ENCODE peak calls at places on chromosomes 16 and 17, in five cellular contexts. One of them, this sample, is unnamed.

GRCh38 chr17:6099492-6099891 is 29.3 kb downstream of the WSCD1 start:
- DNase-seq in lower leg skin: peak
- DNase-seq in stomach: no peak
- DNase-seq in uterus: no peak
- DNase-seq in left ventricle myocardium inferior: no peak
- DNase-seq in this sample: no peak

GRCh38 chr17:66711936-66712335 is 123.0 kb upstream of the CACNG5 start:
- DNase-seq in lower leg skin: peak
- DNase-seq in stomach: peak
- DNase-seq in uterus: no peak
- DNase-seq in left ventricle myocardium inferior: no peak
- DNase-seq in this sample: no peak

GRCh38 chr17:82285141-82285540 is 11.6 kb upstream of the CSNK1D start:
- DNase-seq in lower leg skin: no peak
- DNase-seq in stomach: no peak
- DNase-seq in uterus: no peak
- DNase-seq in left ventricle myocardium inferior: no peak
- DNase-seq in this sample: peak

GRCh38 chr17:31560836-31561235 is 169.4 kb downstream of the RAB11FIP4 start:
- DNase-seq in lower leg skin: peak
- DNase-seq in stomach: no peak
- DNase-seq in uterus: no peak
- DNase-seq in left ventricle myocardium inferior: no peak
- DNase-seq in this sample: no peak

GRCh38 chr16:50704245-50704644 is 10.8 kb downstream of the NOD2 start:
- DNase-seq in lower leg skin: no peak
- DNase-seq in stomach: no peak
- DNase-seq in uterus: no peak
- DNase-seq in left ventricle myocardium inferior: no peak
- DNase-seq in this sample: no peak

GRCh38 chr16:71675380-71675779 is 49.1 kb downstream of the PHLPP2 start:
- DNase-seq in lower leg skin: no peak
- DNase-seq in stomach: no peak
- DNase-seq in uterus: no peak
- DNase-seq in left ventricle myocardium inferior: no peak
- DNase-seq in this sample: peak

GRCh38 chr17:30450125-30451027 is 26.8 kb upstream of the GOSR1 start:
- DNase-seq in lower leg skin: no peak
- DNase-seq in stomach: no peak
- DNase-seq in uterus: no peak
- DNase-seq in left ventricle myocardium inferior: no peak
- DNase-seq in this sample: peak

GRCh38 chr16:63612462-63613227 is 1509.2 kb downstream of the CDH11 start:
- DNase-seq in lower leg skin: no peak
- DNase-seq in stomach: no peak
- DNase-seq in uterus: no peak
- DNase-seq in left ventricle myocardium inferior: no peak
- DNase-seq in this sample: no peak

GRCh38 chr17:40311575-40311974 is 2.6 kb downstream of the RARA start:
- DNase-seq in lower leg skin: peak
- DNase-seq in stomach: peak
- DNase-seq in uterus: peak
- DNase-seq in left ventricle myocardium inferior: peak
- DNase-seq in this sample: no peak

GRCh38 chr17:4393806-4394205 is 27.3 kb upstream of the UBE2G1 start:
- DNase-seq in lower leg skin: no peak
- DNase-seq in stomach: no peak
- DNase-seq in uterus: no peak
- DNase-seq in left ventricle myocardium inferior: no peak
- DNase-seq in this sample: no peak

GRCh38 chr16:70444249-70445063 is 5.6 kb upstream of the ST3GAL2 start:
- DNase-seq in lower leg skin: no peak
- DNase-seq in stomach: no peak
- DNase-seq in uterus: no peak
- DNase-seq in left ventricle myocardium inferior: no peak
- DNase-seq in this sample: peak

GRCh38 chr16:53546988-53547391 is 44.0 kb upstream of the AKTIP start:
- DNase-seq in lower leg skin: no peak
- DNase-seq in stomach: no peak
- DNase-seq in uterus: no peak
- DNase-seq in left ventricle myocardium inferior: no peak
- DNase-seq in this sample: no peak

GRCh38 chr17:48588519-48588918 is 1.5 kb downstream of the HOXB3 start:
- DNase-seq in lower leg skin: no peak
- DNase-seq in stomach: no peak
- DNase-seq in uterus: no peak
- DNase-seq in left ventricle myocardium inferior: no peak
- DNase-seq in this sample: no peak

GRCh38 chr16:4564661-4565267 is 8.6 kb downstream of the C16orf96 start:
- DNase-seq in lower leg skin: no peak
- DNase-seq in stomach: no peak
- DNase-seq in uterus: no peak
- DNase-seq in left ventricle myocardium inferior: no peak
- DNase-seq in this sample: no peak

GRCh38 chr17:63698381-63698885 is 1.5 kb downstream of the LIMD2 start:
- DNase-seq in lower leg skin: no peak
- DNase-seq in stomach: peak
- DNase-seq in uterus: no peak
- DNase-seq in left ventricle myocardium inferior: no peak
- DNase-seq in this sample: no peak

GRCh38 chr16:57809276-57809793 is 7.0 kb upstream of the KIFC3 start:
- DNase-seq in lower leg skin: no peak
- DNase-seq in stomach: no peak
- DNase-seq in uterus: no peak
- DNase-seq in left ventricle myocardium inferior: no peak
- DNase-seq in this sample: no peak

GRCh38 chr16:79847101-79847500 is 246.6 kb upstream of the MAF start:
- DNase-seq in lower leg skin: no peak
- DNase-seq in stomach: peak
- DNase-seq in uterus: no peak
- DNase-seq in left ventricle myocardium inferior: no peak
- DNase-seq in this sample: no peak

GRCh38 chr17:43171761-43172487 is 910 bp downstream of the NBR1 start:
- DNase-seq in lower leg skin: no peak
- DNase-seq in stomach: no peak
- DNase-seq in uterus: no peak
- DNase-seq in left ventricle myocardium inferior: no peak
- DNase-seq in this sample: peak

GRCh38 chr17:67824735-67825626 is at the start of gene BPTF:
- DNase-seq in lower leg skin: peak
- DNase-seq in stomach: peak
- DNase-seq in uterus: peak
- DNase-seq in left ventricle myocardium inferior: peak
- DNase-seq in this sample: peak

DNA sequence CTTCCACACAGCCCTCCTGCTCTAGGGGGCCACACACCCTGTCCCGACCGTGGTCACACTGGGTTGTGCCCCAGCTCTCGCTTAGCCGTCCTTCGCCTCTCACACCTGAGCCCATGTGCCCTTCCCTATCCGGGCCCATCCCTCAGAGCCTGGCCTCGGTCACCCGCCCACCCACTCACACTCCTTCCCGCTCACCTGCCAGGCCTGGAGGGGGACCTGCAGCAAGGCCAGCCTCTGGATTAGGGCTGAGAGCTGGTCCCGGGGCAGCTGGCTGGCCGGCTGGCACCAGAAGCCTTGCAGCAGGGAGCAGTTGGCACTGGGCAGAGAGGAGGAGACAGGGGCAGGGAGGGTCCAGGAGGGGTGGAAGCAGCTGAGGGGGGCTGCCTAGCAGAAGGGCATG is 9.7 kb downstream of the RPUSD1 start:
- DNase-seq in lower leg skin: no peak
- DNase-seq in stomach: no peak
- DNase-seq in uterus: no peak
- DNase-seq in left ventricle myocardium inferior: no peak
- DNase-seq in this sample: no peak
- TF ChIP-seq CTCF in lower leg skin: no peak
- TF ChIP-seq CTCF in stomach: no peak
- TF ChIP-seq CTCF in uterus: no peak
- TF ChIP-seq CTCF in left ventricle myocardium inferior: no peak
- TF ChIP-seq CTCF in this sample: no peak

GRCh38 chr16:19861069-19861468 is 23.6 kb downstream of the GPRC5B start:
- DNase-seq in lower leg skin: no peak
- DNase-seq in stomach: no peak
- DNase-seq in uterus: no peak
- DNase-seq in left ventricle myocardium inferior: no peak
- DNase-seq in this sample: no peak

GRCh38 chr16:19859603-19860002 is 25.0 kb downstream of the GPRC5B start:
- DNase-seq in lower leg skin: no peak
- DNase-seq in stomach: no peak
- DNase-seq in uterus: no peak
- DNase-seq in left ventricle myocardium inferior: no peak
- DNase-seq in this sample: no peak

GRCh38 chr16:19863990-19864389 is 20.7 kb downstream of the GPRC5B start:
- DNase-seq in lower leg skin: no peak
- DNase-seq in stomach: no peak
- DNase-seq in uterus: no peak
- DNase-seq in left ventricle myocardium inferior: no peak
- DNase-seq in this sample: no peak

GRCh38 chr16:19860146-19861030 is 24.3 kb downstream of the GPRC5B start:
- DNase-seq in lower leg skin: no peak
- DNase-seq in stomach: no peak
- DNase-seq in uterus: no peak
- DNase-seq in left ventricle myocardium inferior: no peak
- DNase-seq in this sample: peak

GRCh38 chr16:19861811-19862327 is 22.8 kb downstream of the GPRC5B start:
- DNase-seq in lower leg skin: no peak
- DNase-seq in stomach: no peak
- DNase-seq in uterus: no peak
- DNase-seq in left ventricle myocardium inferior: no peak
- DNase-seq in this sample: no peak
- H3K4me3 ChIP-seq in lower leg skin: no peak
- H3K4me3 ChIP-seq in stomach: no peak
- H3K4me3 ChIP-seq in uterus: no peak
- H3K4me3 ChIP-seq in left ventricle myocardium inferior: peak
- H3K4me3 ChIP-seq in this sample: no peak

GRCh38 chr17:49705254-49705653 is 2.5 kb downstream of the SLC35B1 start:
- DNase-seq in lower leg skin: no peak
- DNase-seq in stomach: no peak
- DNase-seq in uterus: no peak
- DNase-seq in left ventricle myocardium inferior: no peak
- DNase-seq in this sample: no peak

GRCh38 chr17:49703557-49704277 is 4.0 kb downstream of the SLC35B1 start:
- DNase-seq in lower leg skin: no peak
- DNase-seq in stomach: no peak
- DNase-seq in uterus: no peak
- DNase-seq in left ventricle myocardium inferior: no peak
- DNase-seq in this sample: peak

GRCh38 chr17:49707608-49708514 is at the start of gene SLC35B1:
- DNase-seq in lower leg skin: peak
- DNase-seq in stomach: peak
- DNase-seq in uterus: peak
- DNase-seq in left ventricle myocardium inferior: peak
- DNase-seq in this sample: peak

GRCh38 chr17:49707246-49707607 is 537 bp downstream of the SLC35B1 start:
- DNase-seq in lower leg skin: no peak
- DNase-seq in stomach: no peak
- DNase-seq in uterus: no peak
- DNase-seq in left ventricle myocardium inferior: no peak
- DNase-seq in this sample: peak

GRCh38 chr17:49708515-49709161 is 874 bp upstream of the SLC35B1 start:
- DNase-seq in lower leg skin: no peak
- DNase-seq in stomach: no peak
- DNase-seq in uterus: peak
- DNase-seq in left ventricle myocardium inferior: no peak
- DNase-seq in this sample: no peak
- TF ChIP-seq CTCF in lower leg skin: no peak
- TF ChIP-seq CTCF in stomach: peak
- TF ChIP-seq CTCF in uterus: no peak
- TF ChIP-seq CTCF in left ventricle myocardium inferior: no peak
- TF ChIP-seq CTCF in this sample: no peak

GRCh38 chr17:69909389-69909788 is 165.6 kb upstream of the KCNJ16 start:
- DNase-seq in lower leg skin: no peak
- DNase-seq in stomach: no peak
- DNase-seq in uterus: no peak
- DNase-seq in left ventricle myocardium inferior: no peak
- DNase-seq in this sample: no peak

GRCh38 chr17:69908599-69909368 is 166.2 kb upstream of the KCNJ16 start:
- DNase-seq in lower leg skin: no peak
- DNase-seq in stomach: no peak
- DNase-seq in uterus: no peak
- DNase-seq in left ventricle myocardium inferior: no peak
- DNase-seq in this sample: no peak

GRCh38 chr17:69916761-69917160 is 158.3 kb upstream of the KCNJ16 start:
- DNase-seq in lower leg skin: no peak
- DNase-seq in stomach: no peak
- DNase-seq in uterus: no peak
- DNase-seq in left ventricle myocardium inferior: no peak
- DNase-seq in this sample: no peak

GRCh38 chr17:69912819-69913218 is 162.2 kb upstream of the KCNJ16 start:
- DNase-seq in lower leg skin: no peak
- DNase-seq in stomach: no peak
- DNase-seq in uterus: no peak
- DNase-seq in left ventricle myocardium inferior: no peak
- DNase-seq in this sample: no peak

GRCh38 chr17:69913241-69914015 is 161.6 kb upstream of the KCNJ16 start:
- DNase-seq in lower leg skin: no peak
- DNase-seq in stomach: no peak
- DNase-seq in uterus: no peak
- DNase-seq in left ventricle myocardium inferior: no peak
- DNase-seq in this sample: no peak
- H3K4me3 ChIP-seq in lower leg skin: no peak
- H3K4me3 ChIP-seq in stomach: no peak
- H3K4me3 ChIP-seq in uterus: no peak
- H3K4me3 ChIP-seq in left ventricle myocardium inferior: no peak
- H3K4me3 ChIP-seq in this sample: no peak

DNA sequence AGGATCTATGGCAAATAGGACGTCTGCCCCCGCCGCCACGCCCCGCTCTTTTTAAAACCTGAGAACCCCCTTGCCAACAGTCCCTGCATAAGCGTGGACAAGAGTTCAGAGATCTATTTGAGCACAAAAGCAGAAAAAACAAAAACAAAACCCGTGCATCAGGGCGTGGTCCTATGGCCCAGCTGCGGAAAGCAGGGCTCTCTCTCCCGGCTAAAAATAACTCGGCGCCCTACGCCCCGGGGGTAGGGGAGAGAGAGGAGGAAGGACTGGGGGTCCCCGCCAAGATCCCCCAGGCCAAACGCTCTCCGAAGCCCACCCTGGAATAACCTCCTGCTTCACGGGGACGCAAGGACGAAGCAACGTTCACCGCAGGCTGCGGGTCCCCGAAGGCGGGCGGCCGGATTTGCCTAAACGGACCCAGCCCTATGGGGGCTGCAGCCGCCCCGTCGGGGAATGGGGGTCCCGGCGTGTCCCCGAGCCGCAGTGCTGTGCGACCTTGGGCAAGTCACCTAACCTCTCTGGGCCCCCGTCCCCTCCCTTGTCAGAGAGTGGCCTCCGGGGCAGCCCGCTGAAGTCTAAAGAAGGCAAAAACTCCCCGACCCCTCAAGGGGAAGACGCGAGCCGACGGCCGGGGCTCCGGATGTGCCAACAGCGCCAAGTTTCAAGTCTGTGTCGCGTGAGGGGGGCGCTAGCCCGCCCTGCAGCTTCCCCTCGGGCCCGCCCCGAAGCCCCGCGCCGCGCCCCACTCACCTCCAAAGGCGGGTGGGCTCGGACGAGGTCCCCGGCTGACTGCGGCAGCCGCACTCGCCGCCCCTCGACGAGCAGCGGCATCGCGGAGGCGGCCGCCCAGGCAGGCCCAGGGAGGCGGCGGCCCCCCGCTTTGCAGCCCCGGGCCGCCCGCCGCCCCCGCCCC is 477 bp downstream of the NTAN1 start:
- DNase-seq in lower leg skin: peak
- DNase-seq in stomach: no peak
- DNase-seq in uterus: peak
- DNase-seq in left ventricle myocardium inferior: no peak
- DNase-seq in this sample: peak
- TF ChIP-seq CTCF in lower leg skin: no peak
- TF ChIP-seq CTCF in stomach: no peak
- TF ChIP-seq CTCF in uterus: no peak
- TF ChIP-seq CTCF in left ventricle myocardium inferior: no peak
- TF ChIP-seq CTCF in this sample: no peak

This sample was measured in fibroblast of villous mesenchyme.